ENCODE peak calls at places on chromosomes 3 and 15, in nine cellular contexts. One of them, this sample, is unnamed.

GRCh38 chr3:138456961-138457862 is 22.8 kb downstream of the ESYT3 start:
- DNase-seq in HepG2: no peak
- DNase-seq in PC-3: no peak
- DNase-seq in PC-9: no peak
- DNase-seq in hepatocyte: no peak
- DNase-seq in GM23338: no peak
- DNase-seq in fibroblast of lung: no peak
- DNase-seq in neural progenitor cell: no peak
- DNase-seq in GM12878: no peak
- DNase-seq in this sample: no peak

GRCh38 chr3:79183496-79183895 is 584.3 kb downstream of the ROBO1 start:
- DNase-seq in HepG2: no peak
- DNase-seq in PC-3: no peak
- DNase-seq in PC-9: no peak
- DNase-seq in hepatocyte: no peak
- DNase-seq in GM23338: no peak
- DNase-seq in fibroblast of lung: no peak
- DNase-seq in neural progenitor cell: no peak
- DNase-seq in GM12878: no peak
- DNase-seq in this sample: no peak

GRCh38 chr15:65394936-65395335 is 17.1 kb upstream of the IGDCC3 start:
- DNase-seq in HepG2: no peak
- DNase-seq in PC-3: no peak
- DNase-seq in PC-9: no peak
- DNase-seq in hepatocyte: no peak
- DNase-seq in GM23338: no peak
- DNase-seq in fibroblast of lung: no peak
- DNase-seq in neural progenitor cell: no peak
- DNase-seq in GM12878: no peak
- DNase-seq in this sample: no peak

GRCh38 chr15:67074886-67075229 is 9.5 kb downstream of the SMAD3 start:
- DNase-seq in HepG2: no peak
- DNase-seq in PC-3: no peak
- DNase-seq in PC-9: no peak
- DNase-seq in hepatocyte: no peak
- DNase-seq in GM23338: no peak
- DNase-seq in fibroblast of lung: no peak
- DNase-seq in neural progenitor cell: no peak
- DNase-seq in GM12878: no peak
- DNase-seq in this sample: no peak

GRCh38 chr3:196274585-196274984 is 12.9 kb downstream of the PCYT1A start:
- DNase-seq in HepG2: no peak
- DNase-seq in PC-3: peak
- DNase-seq in PC-9: peak
- DNase-seq in hepatocyte: no peak
- DNase-seq in GM23338: no peak
- DNase-seq in fibroblast of lung: no peak
- DNase-seq in neural progenitor cell: no peak
- DNase-seq in GM12878: peak
- DNase-seq in this sample: no peak

GRCh38 chr3:73536336-73536895 is 88.3 kb downstream of the PDZRN3 start:
- DNase-seq in HepG2: no peak
- DNase-seq in PC-3: no peak
- DNase-seq in PC-9: no peak
- DNase-seq in hepatocyte: no peak
- DNase-seq in GM23338: no peak
- DNase-seq in fibroblast of lung: no peak
- DNase-seq in neural progenitor cell: no peak
- DNase-seq in GM12878: no peak
- DNase-seq in this sample: no peak

GRCh38 chr3:124282751-124283643 is 291.1 kb upstream of the ROPN1 start:
- DNase-seq in HepG2: no peak
- DNase-seq in PC-3: peak
- DNase-seq in PC-9: no peak
- DNase-seq in hepatocyte: peak
- DNase-seq in GM23338: no peak
- DNase-seq in fibroblast of lung: no peak
- DNase-seq in neural progenitor cell: no peak
- DNase-seq in GM12878: no peak
- DNase-seq in this sample: no peak

GRCh38 chr3:10413041-10413440 is 92.1 kb upstream of the SEC13 start:
- DNase-seq in HepG2: no peak
- DNase-seq in PC-3: no peak
- DNase-seq in PC-9: no peak
- DNase-seq in hepatocyte: no peak
- DNase-seq in GM23338: no peak
- DNase-seq in fibroblast of lung: no peak
- DNase-seq in neural progenitor cell: no peak
- DNase-seq in GM12878: no peak
- DNase-seq in this sample: no peak

GRCh38 chr15:81106560-81106959 is 27.5 kb upstream of the CFAP161 start:
- DNase-seq in HepG2: peak
- DNase-seq in PC-3: peak
- DNase-seq in PC-9: peak
- DNase-seq in hepatocyte: peak
- DNase-seq in GM23338: peak
- DNase-seq in fibroblast of lung: peak
- DNase-seq in neural progenitor cell: peak
- DNase-seq in GM12878: peak
- DNase-seq in this sample: peak

GRCh38 chr3:54104084-54104483 is 18.3 kb upstream of the CACNA2D3 start:
- DNase-seq in HepG2: no peak
- DNase-seq in PC-3: no peak
- DNase-seq in PC-9: no peak
- DNase-seq in hepatocyte: no peak
- DNase-seq in GM23338: no peak
- DNase-seq in fibroblast of lung: no peak
- DNase-seq in neural progenitor cell: no peak
- DNase-seq in GM12878: no peak
- DNase-seq in this sample: no peak

GRCh38 chr3:150309557-150309956 is 98.5 kb upstream of the TSC22D2 start:
- DNase-seq in HepG2: no peak
- DNase-seq in PC-3: peak
- DNase-seq in PC-9: no peak
- DNase-seq in hepatocyte: no peak
- DNase-seq in GM23338: no peak
- DNase-seq in fibroblast of lung: peak
- DNase-seq in neural progenitor cell: no peak
- DNase-seq in GM12878: no peak
- DNase-seq in this sample: peak

GRCh38 chr3:11510001-11510760 is 133.5 kb downstream of the VGLL4 start:
- DNase-seq in HepG2: no peak
- DNase-seq in PC-3: no peak
- DNase-seq in PC-9: no peak
- DNase-seq in hepatocyte: no peak
- DNase-seq in GM23338: no peak
- DNase-seq in fibroblast of lung: no peak
- DNase-seq in neural progenitor cell: peak
- DNase-seq in GM12878: no peak
- DNase-seq in this sample: peak

GRCh38 chr3:39052613-39053012 is 797 bp downstream of the WDR48 start:
- DNase-seq in HepG2: no peak
- DNase-seq in PC-3: peak
- DNase-seq in PC-9: no peak
- DNase-seq in hepatocyte: no peak
- DNase-seq in GM23338: peak
- DNase-seq in fibroblast of lung: no peak
- DNase-seq in neural progenitor cell: peak
- DNase-seq in GM12878: no peak
- DNase-seq in this sample: no peak

GRCh38 chr3:46985588-46985987 is 6.1 kb downstream of the NBEAL2 start:
- DNase-seq in HepG2: no peak
- DNase-seq in PC-3: no peak
- DNase-seq in PC-9: no peak
- DNase-seq in hepatocyte: no peak
- DNase-seq in GM23338: no peak
- DNase-seq in fibroblast of lung: no peak
- DNase-seq in neural progenitor cell: no peak
- DNase-seq in GM12878: no peak
- DNase-seq in this sample: no peak

DNA sequence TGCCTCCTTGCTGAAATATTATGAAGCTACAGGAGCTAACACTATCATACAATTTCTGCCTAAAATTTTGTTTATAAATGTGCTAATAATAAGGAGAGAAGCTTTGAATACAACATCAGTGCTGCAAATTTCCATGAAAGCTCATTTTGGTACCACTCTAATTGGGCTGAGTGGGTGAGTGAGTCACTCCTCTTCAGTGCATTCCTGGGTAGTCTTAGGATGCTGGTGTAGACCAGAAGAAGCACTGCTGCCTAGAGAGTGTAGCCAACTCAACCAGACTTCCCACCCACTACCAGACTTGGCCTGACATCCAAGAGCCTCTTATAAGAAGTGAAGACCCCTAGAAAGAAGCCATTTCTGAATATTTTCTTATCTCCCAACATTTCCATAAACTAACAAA is 32.5 kb upstream of the CCDC54 start:
- DNase-seq in HepG2: no peak
- DNase-seq in PC-3: no peak
- DNase-seq in PC-9: no peak
- DNase-seq in hepatocyte: no peak
- DNase-seq in GM23338: no peak
- DNase-seq in fibroblast of lung: no peak
- DNase-seq in neural progenitor cell: no peak
- DNase-seq in GM12878: no peak
- DNase-seq in this sample: no peak
- TF ChIP-seq CTCF in HepG2: no peak
- TF ChIP-seq CTCF in PC-3: no peak
- TF ChIP-seq CTCF in PC-9: no peak
- TF ChIP-seq CTCF in hepatocyte: no peak
- TF ChIP-seq CTCF in GM23338: no peak
- TF ChIP-seq CTCF in fibroblast of lung: no peak
- TF ChIP-seq CTCF in neural progenitor cell: no peak
- TF ChIP-seq CTCF in GM12878: no peak
- TF ChIP-seq CTCF in this sample: no peak

DNA sequence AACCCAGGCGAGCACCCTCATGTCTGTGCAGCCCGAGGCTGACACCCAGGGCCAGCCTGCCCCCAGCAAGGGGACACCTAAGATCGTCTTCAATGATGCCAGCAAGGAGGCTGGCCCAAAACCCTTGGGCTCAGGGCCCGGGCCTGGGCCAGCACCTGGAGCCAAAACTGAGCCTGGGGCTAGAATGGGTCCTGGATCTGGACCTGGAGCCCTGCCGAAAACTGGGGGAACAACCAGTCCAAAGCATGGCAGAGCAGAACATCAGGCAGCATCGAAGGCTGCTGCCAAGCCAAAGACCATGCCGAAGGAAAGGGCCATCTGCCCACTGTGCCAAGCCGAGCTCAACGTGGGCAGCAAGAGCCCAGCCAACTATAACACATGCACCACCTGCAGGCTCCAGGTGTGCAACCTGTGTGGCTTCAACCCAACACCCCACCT is 31.4 kb upstream of the APEH start:
- DNase-seq in HepG2: no peak
- DNase-seq in PC-3: no peak
- DNase-seq in PC-9: no peak
- DNase-seq in hepatocyte: no peak
- DNase-seq in GM23338: no peak
- DNase-seq in fibroblast of lung: no peak
- DNase-seq in neural progenitor cell: no peak
- DNase-seq in GM12878: no peak
- DNase-seq in this sample: no peak
- TF ChIP-seq EZH2 in HepG2: no peak
- TF ChIP-seq EZH2 in PC-3: no peak
- TF ChIP-seq EZH2 in PC-9: no peak
- TF ChIP-seq EZH2 in hepatocyte: no peak
- TF ChIP-seq EZH2 in GM23338: no peak
- TF ChIP-seq EZH2 in fibroblast of lung: no peak
- TF ChIP-seq EZH2 in neural progenitor cell: no peak
- TF ChIP-seq EZH2 in GM12878: no peak
- TF ChIP-seq EZH2 in this sample: no peak

DNA sequence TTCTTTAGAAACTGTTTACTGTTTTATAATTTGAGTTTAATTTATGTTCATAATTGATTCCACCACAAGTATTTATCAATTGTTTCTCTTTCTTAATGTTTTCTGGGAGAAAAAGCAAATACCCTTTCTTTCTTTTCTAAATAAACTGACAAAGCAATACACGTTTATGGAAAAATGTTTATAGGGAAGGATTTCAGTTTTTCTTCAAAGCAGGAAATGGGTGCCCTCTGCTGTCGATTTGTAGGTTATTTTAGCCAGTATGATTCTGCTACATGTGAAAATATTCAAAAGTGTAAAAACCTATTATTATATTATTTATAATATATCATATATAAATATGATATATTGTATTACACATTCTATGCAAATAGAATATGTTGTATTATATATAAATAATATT is 921.0 kb upstream of the ROBO1 start:
- DNase-seq in HepG2: peak
- DNase-seq in PC-3: peak
- DNase-seq in PC-9: no peak
- DNase-seq in hepatocyte: peak
- DNase-seq in GM23338: peak
- DNase-seq in fibroblast of lung: peak
- DNase-seq in neural progenitor cell: peak
- DNase-seq in GM12878: no peak
- DNase-seq in this sample: peak
- TF ChIP-seq CTCF in HepG2: peak
- TF ChIP-seq CTCF in PC-3: peak
- TF ChIP-seq CTCF in PC-9: peak
- TF ChIP-seq CTCF in hepatocyte: peak
- TF ChIP-seq CTCF in GM23338: peak
- TF ChIP-seq CTCF in fibroblast of lung: no peak
- TF ChIP-seq CTCF in neural progenitor cell: peak
- TF ChIP-seq CTCF in GM12878: no peak
- TF ChIP-seq CTCF in this sample: peak

GRCh38 chr3:63278171-63278999 is at the start of gene SYNPR:
- DNase-seq in HepG2: no peak
- DNase-seq in PC-3: no peak
- DNase-seq in PC-9: no peak
- DNase-seq in hepatocyte: peak
- DNase-seq in GM23338: peak
- DNase-seq in fibroblast of lung: no peak
- DNase-seq in neural progenitor cell: peak
- DNase-seq in GM12878: no peak
- DNase-seq in this sample: peak

GRCh38 chr3:63274359-63274758 is 3.7 kb upstream of the SYNPR start:
- DNase-seq in HepG2: no peak
- DNase-seq in PC-3: no peak
- DNase-seq in PC-9: no peak
- DNase-seq in hepatocyte: no peak
- DNase-seq in GM23338: no peak
- DNase-seq in fibroblast of lung: no peak
- DNase-seq in neural progenitor cell: no peak
- DNase-seq in GM12878: no peak
- DNase-seq in this sample: no peak

GRCh38 chr3:63279000-63279366 is 875 bp downstream of the SYNPR start:
- DNase-seq in HepG2: no peak
- DNase-seq in PC-3: no peak
- DNase-seq in PC-9: no peak
- DNase-seq in hepatocyte: peak
- DNase-seq in GM23338: peak
- DNase-seq in fibroblast of lung: no peak
- DNase-seq in neural progenitor cell: peak
- DNase-seq in GM12878: no peak
- DNase-seq in this sample: peak

DNA sequence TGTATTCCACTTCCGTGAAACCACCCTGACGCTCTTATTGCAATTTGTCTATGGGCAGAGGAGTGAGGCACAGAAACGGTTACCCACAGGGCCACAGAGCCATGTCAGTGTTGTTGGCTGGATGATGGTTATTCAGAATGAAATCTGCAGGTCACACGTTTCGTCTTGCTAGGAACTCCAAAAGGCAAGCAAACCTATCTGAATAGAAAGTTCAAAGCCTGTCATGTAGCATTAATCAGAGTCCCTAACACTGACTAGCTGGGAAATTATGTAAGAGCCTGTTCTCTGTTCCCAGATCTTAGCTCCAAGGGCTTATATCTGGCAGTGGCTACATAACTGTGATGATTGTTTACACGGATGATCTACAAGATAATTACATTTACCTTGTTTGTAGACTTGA is 1.3 kb downstream of the SYNPR start:
- DNase-seq in HepG2: no peak
- DNase-seq in PC-3: no peak
- DNase-seq in PC-9: no peak
- DNase-seq in hepatocyte: no peak
- DNase-seq in GM23338: peak
- DNase-seq in fibroblast of lung: no peak
- DNase-seq in neural progenitor cell: no peak
- DNase-seq in GM12878: no peak
- DNase-seq in this sample: no peak
- TF ChIP-seq EZH2 in HepG2: no peak
- TF ChIP-seq EZH2 in PC-3: no peak
- TF ChIP-seq EZH2 in PC-9: no peak
- TF ChIP-seq EZH2 in hepatocyte: no peak
- TF ChIP-seq EZH2 in GM23338: no peak
- TF ChIP-seq EZH2 in fibroblast of lung: no peak
- TF ChIP-seq EZH2 in neural progenitor cell: no peak
- TF ChIP-seq EZH2 in GM12878: no peak
- TF ChIP-seq EZH2 in this sample: no peak

This sample was measured in A673.